ENCODE peak calls at places on chromosomes 5 and 9, in eight cellular contexts. U is GM23248, D is AG04449, S is upper lobe of right lung, H is AG04450, O is adipocyte, Y is pancreas, Q is epithelial cell of esophagus. J is an unnamed sample.

GRCh38 chr5:3339092-3339797 is 256.4 kb upstream of the IRX1 start:
- DNase-seq in O (no peak), D (no peak), Y (no peak), H (no peak), S (no peak), U (peak; percentile 62), Q (no peak), J (no peak)

GRCh38 chr9:546797-547223 is 294.7 kb upstream of the DMRT1 start:
- DNase-seq in S (no peak), O (peak; percentile 46), D (no peak), Q (peak; percentile 33), U (peak; percentile 15), Y (no peak), H (no peak), J (peak; percentile 21)

GRCh38 chr9:34513567-34514214 is 9.1 kb downstream of the ENHO start:
- DNase-seq in S (no peak), H (no peak), O (no peak), D (no peak), Y (no peak), U (peak; percentile 43), Q (no peak), J (peak; percentile 40)

GRCh38 chr5:179273441-179274145 is 71.7 kb downstream of the ADAMTS2 start:
- DNase-seq in Q (no peak), S (peak; percentile 41), H (no peak), O (no peak), D (no peak), Y (peak; percentile 34), U (no peak), J (no peak)

GRCh38 chr9:14212116-14212515 is 101.8 kb downstream of the NFIB start:
- DNase-seq in H (peak; percentile 18), Y (no peak), U (peak; percentile 74), Q (peak; percentile 65), O (peak; percentile 27), D (no peak), S (no peak), J (peak; percentile 78)

GRCh38 chr5:136082390-136083193 is 50.1 kb upstream of the SMAD5 start:
- DNase-seq in D (no peak), Q (peak; percentile 73), Y (no peak), S (peak; percentile 81), O (peak; percentile 94), U (peak; percentile 89), H (peak; percentile 59), J (peak; percentile 79)

GRCh38 chr5:157714036-157714435 is 17.2 kb upstream of the THG1L start:
- DNase-seq in U (no peak), Q (no peak), S (no peak), D (no peak), H (no peak), O (no peak), Y (no peak), J (no peak)

GRCh38 chr5:176388003-176388340 is 426 bp downstream of the NOP16 start:
- DNase-seq in U (peak; percentile 60), Q (no peak), Y (no peak), O (peak; percentile 37), S (no peak), D (no peak), H (no peak), J (peak; percentile 19)

GRCh38 chr5:7927466-7928375 is 58.8 kb downstream of the MTRR start:
- DNase-seq in H (peak; percentile 8), Q (peak; percentile 58), O (peak; percentile 77), Y (peak; percentile 52), D (no peak), U (peak; percentile 76), S (no peak), J (peak; percentile 66)

GRCh38 chr5:14778789-14779070 is 92.8 kb downstream of the ANKH start:
- DNase-seq in O (no peak), H (no peak), Y (no peak), S (no peak), D (no peak), U (no peak), Q (peak; percentile 5), J (no peak)

GRCh38 chr5:138520971-138521370 is 22.1 kb downstream of the ETF1 start:
- DNase-seq in U (no peak), S (no peak), Q (no peak), Y (no peak), D (no peak), H (no peak), O (no peak), J (no peak)

GRCh38 chr5:165620394-165620793 is 2115.0 kb downstream of the MAT2B start:
- DNase-seq in Y (no peak), D (no peak), Q (no peak), H (peak; percentile 92), U (no peak), S (no peak), O (no peak), J (peak; percentile 92)
- H3K4me3 ChIP-seq in Y (no peak overlapping the region), D (no peak overlapping the region), Q (no peak overlapping the region), H (no peak overlapping the region), U (no peak overlapping the region), S (no peak overlapping the region), O (no peak overlapping the region), J (no peak overlapping the region)

GRCh38 chr5:89900346-89900745 is 509.2 kb downstream of the CETN3 start:
- DNase-seq in S (no peak), O (no peak), U (peak; percentile 1), Y (no peak), D (no peak), H (no peak), Q (peak; percentile 6), J (peak; percentile 18)

GRCh38 chr5:89904442-89904841 is 505.1 kb downstream of the CETN3 start:
- DNase-seq in U (peak; percentile 2), D (no peak), O (no peak), S (no peak), H (no peak), Q (peak; percentile 58), Y (no peak), J (peak; percentile 29)

GRCh38 chr5:89901983-89902382 is 507.6 kb downstream of the CETN3 start:
- DNase-seq in Y (no peak), H (no peak), S (no peak), U (no peak), O (no peak), Q (no peak), D (no peak), J (no peak)
- H3K4me3 ChIP-seq in Y (no peak overlapping the region), H (no peak overlapping the region), S (no peak overlapping the region), U (no peak overlapping the region), O (no peak overlapping the region), Q (no peak overlapping the region), D (no peak overlapping the region), J (no peak overlapping the region)

GRCh38 chr9:135290086-135290485 is 189.5 kb upstream of the PPP1R26 start:
- DNase-seq in D (no peak), S (peak; percentile 34), Q (no peak), Y (peak; percentile 73), O (no peak), H (no peak), U (no peak), J (no peak)

GRCh38 chr9:135286961-135287360 is 192.6 kb upstream of the PPP1R26 start:
- DNase-seq in O (no peak), Y (peak; percentile 44), H (no peak), Q (no peak), S (no peak), D (no peak), U (no peak), J (no peak)

GRCh38 chr9:135287627-135288026 is 192.0 kb upstream of the PPP1R26 start:
- DNase-seq in H (no peak), U (no peak), O (no peak), D (no peak), Y (peak; percentile 66), Q (no peak), S (no peak), J (no peak)

GRCh38 chr9:135288941-135289534 is 190.5 kb upstream of the PPP1R26 start:
- DNase-seq in S (no peak), U (no peak), Q (no peak), D (no peak), H (no peak), Y (peak; percentile 31), O (no peak), J (no peak)

DNA sequence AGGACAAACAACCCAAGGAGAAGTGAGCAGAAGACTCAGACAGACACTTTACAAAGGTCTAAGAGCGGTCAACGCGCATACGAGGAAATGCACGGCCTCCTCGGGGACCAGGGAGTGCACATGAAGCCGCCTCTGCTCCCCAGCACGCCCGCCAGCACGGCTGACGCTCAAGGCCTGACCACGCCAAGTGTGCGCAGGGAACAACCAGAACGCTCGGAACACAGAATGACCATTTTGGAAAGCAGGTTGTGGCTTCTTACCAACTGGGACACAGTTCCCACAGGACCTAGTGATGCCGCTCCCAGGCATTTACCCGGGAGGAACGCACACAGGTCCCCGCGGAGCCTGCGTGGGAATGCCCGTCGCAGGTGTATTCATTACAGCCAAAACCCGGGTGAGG is 191.5 kb upstream of the PPP1R26 start:
- DNase-seq in S (no peak), U (no peak), Q (no peak), H (no peak), D (no peak), O (no peak), Y (peak; percentile 32), J (no peak)
- H3K4me3 ChIP-seq in S (no peak overlapping the region), U (no peak overlapping the region), Q (no peak overlapping the region), H (no peak overlapping the region), D (no peak overlapping the region), O (no peak overlapping the region), Y (no peak overlapping the region), J (no peak overlapping the region)

GRCh38 chr9:131886839-131887238 is 147.0 kb upstream of the RAPGEF1 start:
- DNase-seq in S (no peak), Y (no peak), H (peak; percentile 32), Q (no peak), U (no peak), D (peak; percentile 16), O (peak; percentile 74), J (peak; percentile 16)
- H3K4me3 ChIP-seq in S (no peak overlapping the region), Y (no peak overlapping the region), H (peak overlapping the region; percentile 25), Q (no peak overlapping the region), U (no peak overlapping the region), D (no peak overlapping the region), O (no peak overlapping the region), J (no peak overlapping the region)

DNA sequence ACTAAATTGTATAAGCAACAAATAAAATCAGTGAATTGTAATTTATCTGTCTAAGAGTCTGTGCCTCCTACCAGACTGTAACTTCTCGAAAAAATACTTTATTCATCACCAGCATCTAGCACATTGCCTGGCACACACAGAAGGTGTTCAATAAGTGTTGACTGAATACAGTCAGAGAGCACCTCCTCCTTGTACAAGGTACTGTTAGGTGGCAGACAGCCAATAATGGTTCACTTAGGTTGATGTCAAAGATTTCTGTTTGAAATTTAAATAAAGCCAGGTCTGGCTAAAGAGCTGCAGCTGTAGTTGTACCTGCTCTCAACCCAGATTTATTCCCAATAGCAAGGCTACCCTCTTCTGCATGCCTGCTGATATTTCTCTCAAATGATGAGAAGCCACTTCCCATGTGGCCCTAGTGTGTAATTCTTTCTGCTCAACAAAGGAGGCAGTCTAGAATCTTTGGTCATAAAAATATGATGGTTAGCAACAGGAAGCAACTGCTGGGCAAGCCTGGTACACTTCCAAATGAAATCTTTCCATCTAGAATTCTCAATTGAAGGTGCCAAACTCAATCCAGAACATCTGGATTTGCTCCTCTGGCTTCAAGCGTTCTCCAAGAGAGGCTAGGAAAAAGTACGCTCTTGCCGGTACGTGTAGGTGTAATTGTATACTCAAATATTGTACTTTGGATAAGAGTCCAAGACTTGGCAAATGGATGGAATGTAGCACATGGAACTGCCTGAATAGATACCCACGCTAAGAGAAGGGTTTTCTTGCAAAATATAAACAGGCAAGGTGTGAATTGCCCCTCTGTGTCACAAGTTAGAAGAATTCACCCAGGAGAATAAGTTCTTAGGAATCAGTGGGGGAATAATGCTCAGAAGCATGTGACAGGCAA is 95.6 kb downstream of the NR6A1 start:
- DNase-seq in Y (no peak), Q (no peak), S (no peak), D (no peak), U (peak; percentile 38), H (no peak), O (no peak), J (no peak)
- H3K4me3 ChIP-seq in Y (no peak overlapping the region), Q (no peak overlapping the region), S (no peak overlapping the region), D (no peak overlapping the region), U (no peak overlapping the region), H (no peak overlapping the region), O (no peak overlapping the region), J (no peak overlapping the region)

J was measured in fibroblast of mammary gland.